ENCODE peak calls at places on chromosomes 13 and 19, in ten cellular contexts. J is endothelial cell, G is NCI-H774, V is epithelial cell of esophagus, Y is heart right ventricle, F is NCI-H510A treated with DMSO at 0.1 percent for 48 hours, Z is NCI-H1092, O is M059J, Q is NCI-H2107, N is breast epithelium. D is an unnamed sample.

GRCh38 chr19:47013041-47013517 is 6.6 kb upstream of the NPAS1 start:
- DNase-seq in Z (peak), F (peak), Q (peak), Y (peak), V (peak), O (peak), J (peak), N (peak), G (peak), D (peak)

GRCh38 chr19:31538879-31539278 is 189.6 kb upstream of the TSHZ3 start:
- DNase-seq in Y (no peak), G (no peak), J (no peak), O (no peak), Z (no peak), V (no peak), N (no peak), Q (no peak), F (no peak), D (no peak)

GRCh38 chr19:51097166-51097736 is 11.0 kb downstream of the CTU1 start:
- DNase-seq in Y (peak), V (peak), Q (no peak), J (peak), F (peak), O (peak), N (peak), G (peak), Z (no peak), D (peak)

GRCh38 chr19:41123716-41124244 is 9.5 kb downstream of the CYP2F1 start:
- DNase-seq in V (no peak), O (no peak), Q (no peak), Y (no peak), N (no peak), G (no peak), Z (no peak), F (no peak), J (no peak), D (no peak)

GRCh38 chr13:72437458-72437857 is 290.0 kb downstream of the MZT1 start:
- DNase-seq in Q (no peak), O (peak), V (peak), G (no peak), N (no peak), J (no peak), Z (no peak), Y (no peak), F (no peak), D (peak)

GRCh38 chr13:49351871-49352270 is 92.0 kb downstream of the CAB39L start:
- DNase-seq in O (no peak), V (peak), F (no peak), N (no peak), Y (no peak), Q (no peak), J (no peak), Z (no peak), G (no peak), D (peak)

GRCh38 chr13:100721885-100722512 is 47.4 kb upstream of the TMTC4 start:
- DNase-seq in Y (peak), Q (peak), Z (peak), O (peak), G (no peak), N (no peak), V (peak), F (peak), J (peak), D (peak)

GRCh38 chr19:13920940-13921744 is 15.1 kb downstream of the CC2D1A start:
- DNase-seq in G (no peak), V (peak), Q (no peak), N (no peak), F (peak), Y (no peak), O (peak), J (no peak), Z (no peak), D (peak)

GRCh38 chr19:17370026-17370587 is 7.0 kb downstream of the PLVAP start:
- DNase-seq in Q (no peak), O (no peak), N (no peak), Z (no peak), F (no peak), Y (no peak), V (no peak), G (no peak), J (no peak), D (no peak)

GRCh38 chr19:44532819-44533218 is 3.3 kb upstream of the CEACAM20 start:
- DNase-seq in Y (no peak), F (no peak), J (no peak), O (no peak), Z (no peak), G (no peak), N (no peak), V (no peak), Q (no peak), D (no peak)

GRCh38 chr13:101049166-101049850 is 367.0 kb downstream of the NALCN start:
- DNase-seq in V (peak), Q (no peak), G (no peak), Z (no peak), Y (no peak), N (no peak), F (no peak), J (no peak), O (peak), D (no peak)

GRCh38 chr13:52454459-52454824 is 836 bp upstream of the CKAP2 start:
- DNase-seq in J (no peak), Q (peak), F (peak), O (peak), Z (no peak), V (peak), Y (no peak), G (no peak), N (no peak), D (no peak)

GRCh38 chr13:36163809-36164308 is 32.7 kb upstream of the DCLK1 start:
- DNase-seq in J (no peak), N (no peak), Y (peak), F (peak), V (peak), G (peak), O (peak), Z (peak), Q (peak), D (peak)

GRCh38 chr19:45771331-45771933 is 2.4 kb upstream of the SIX5 start:
- DNase-seq in V (no peak), J (no peak), F (no peak), Y (no peak), N (no peak), Z (no peak), O (no peak), G (no peak), Q (no peak), D (no peak)

GRCh38 chr13:110714798-110715394 is 1.4 kb downstream of the ING1 start:
- DNase-seq in F (peak), G (peak), N (peak), V (peak), Z (peak), Y (peak), J (peak), Q (peak), O (no peak), D (no peak)

GRCh38 chr13:112833551-112834257 is 135.3 kb upstream of the MCF2L start:
- DNase-seq in O (no peak), J (no peak), Q (no peak), N (no peak), Y (no peak), G (no peak), V (no peak), F (no peak), Z (no peak), D (no peak)

GRCh38 chr13:73820285-73820684 is 313.9 kb downstream of the KLF12 start:
- DNase-seq in O (no peak), V (no peak), Z (no peak), Y (no peak), Q (no peak), J (no peak), G (no peak), N (no peak), F (no peak), D (no peak)

D was measured in HFFc6.